ENCODE peak calls at places on chromosomes 13 and 19, in nine cellular contexts. One of them, this sample, is unnamed.

GRCh38 chr19:1852729-1853128 is 4.4 kb upstream of the REXO1 start:
- DNase-seq in endodermal cell: no peak
- DNase-seq in Karpas-422: no peak
- DNase-seq in CD8-positive, alpha-beta T cell: no peak
- DNase-seq in cardiac muscle cell: no peak
- DNase-seq in H9: no peak
- DNase-seq in body of pancreas: no peak
- DNase-seq in astrocyte: no peak
- DNase-seq in pancreas: no peak
- DNase-seq in this sample: no peak

GRCh38 chr13:52067237-52067636 is 42.7 kb downstream of the UTP14C start:
- DNase-seq in Karpas-422: no peak
- DNase-seq in cardiac muscle cell: peak; percentile 3
- DNase-seq in H9: no peak
- DNase-seq in pancreas: no peak
- DNase-seq in CD8-positive, alpha-beta T cell: no peak
- DNase-seq in endodermal cell: no peak
- DNase-seq in astrocyte: no peak
- DNase-seq in body of pancreas: no peak
- DNase-seq in this sample: no peak

GRCh38 chr13:22561581-22561980 is 619.2 kb upstream of the SGCG start:
- DNase-seq in CD8-positive, alpha-beta T cell: no peak
- DNase-seq in H9: no peak
- DNase-seq in body of pancreas: no peak
- DNase-seq in Karpas-422: no peak
- DNase-seq in pancreas: no peak
- DNase-seq in endodermal cell: no peak
- DNase-seq in cardiac muscle cell: no peak
- DNase-seq in astrocyte: no peak
- DNase-seq in this sample: no peak

GRCh38 chr19:39211731-39212376 is 7.8 kb upstream of the SYCN start:
- DNase-seq in astrocyte: no peak
- DNase-seq in pancreas: no peak
- DNase-seq in cardiac muscle cell: peak; percentile 13
- DNase-seq in body of pancreas: no peak
- DNase-seq in CD8-positive, alpha-beta T cell: no peak
- DNase-seq in endodermal cell: no peak
- DNase-seq in H9: no peak
- DNase-seq in Karpas-422: no peak
- DNase-seq in this sample: no peak

GRCh38 chr19:47032171-47032811 is 12.7 kb downstream of the NPAS1 start:
- DNase-seq in Karpas-422: peak; percentile 85
- DNase-seq in H9: peak; percentile 92
- DNase-seq in body of pancreas: peak; percentile 52
- DNase-seq in astrocyte: no peak
- DNase-seq in pancreas: no peak
- DNase-seq in cardiac muscle cell: peak; percentile 25
- DNase-seq in endodermal cell: peak; percentile 94
- DNase-seq in CD8-positive, alpha-beta T cell: peak; percentile 81
- DNase-seq in this sample: peak; percentile 26

GRCh38 chr19:41936961-41937360 is 8.7 kb upstream of the ERFL start:
- DNase-seq in endodermal cell: peak; percentile 46
- DNase-seq in body of pancreas: no peak
- DNase-seq in H9: no peak
- DNase-seq in Karpas-422: no peak
- DNase-seq in pancreas: no peak
- DNase-seq in cardiac muscle cell: no peak
- DNase-seq in astrocyte: no peak
- DNase-seq in CD8-positive, alpha-beta T cell: no peak
- DNase-seq in this sample: no peak

GRCh38 chr13:110150384-110151091 is 156.4 kb downstream of the COL4A1 start:
- DNase-seq in endodermal cell: peak; percentile 5
- DNase-seq in body of pancreas: no peak
- DNase-seq in astrocyte: peak; percentile 60
- DNase-seq in H9: no peak
- DNase-seq in pancreas: no peak
- DNase-seq in cardiac muscle cell: peak; percentile 27
- DNase-seq in Karpas-422: no peak
- DNase-seq in CD8-positive, alpha-beta T cell: no peak
- DNase-seq in this sample: no peak

GRCh38 chr19:30029721-30030510 is 87.9 kb downstream of the URI1 start:
- DNase-seq in CD8-positive, alpha-beta T cell: no peak
- DNase-seq in endodermal cell: no peak
- DNase-seq in pancreas: no peak
- DNase-seq in H9: no peak
- DNase-seq in Karpas-422: no peak
- DNase-seq in body of pancreas: no peak
- DNase-seq in astrocyte: peak; percentile 86
- DNase-seq in cardiac muscle cell: no peak
- DNase-seq in this sample: peak; percentile 39

GRCh38 chr13:53092931-53093330 is 64.3 kb downstream of the OLFM4 start:
- DNase-seq in cardiac muscle cell: no peak
- DNase-seq in CD8-positive, alpha-beta T cell: no peak
- DNase-seq in H9: no peak
- DNase-seq in endodermal cell: no peak
- DNase-seq in body of pancreas: no peak
- DNase-seq in astrocyte: no peak
- DNase-seq in pancreas: no peak
- DNase-seq in Karpas-422: no peak
- DNase-seq in this sample: no peak

GRCh38 chr19:55265173-55265572 is 6.4 kb upstream of the PPP6R1 start:
- DNase-seq in H9: no peak
- DNase-seq in Karpas-422: no peak
- DNase-seq in CD8-positive, alpha-beta T cell: no peak
- DNase-seq in astrocyte: no peak
- DNase-seq in body of pancreas: no peak
- DNase-seq in pancreas: no peak
- DNase-seq in endodermal cell: no peak
- DNase-seq in cardiac muscle cell: no peak
- DNase-seq in this sample: no peak

GRCh38 chr19:53652476-53652875 is 20.7 kb downstream of the DPRX start:
- DNase-seq in cardiac muscle cell: no peak
- DNase-seq in CD8-positive, alpha-beta T cell: no peak
- DNase-seq in astrocyte: no peak
- DNase-seq in Karpas-422: no peak
- DNase-seq in H9: no peak
- DNase-seq in endodermal cell: no peak
- DNase-seq in pancreas: no peak
- DNase-seq in body of pancreas: no peak
- DNase-seq in this sample: no peak

GRCh38 chr19:1855828-1856255 is 7.5 kb downstream of the KLF16 start:
- DNase-seq in CD8-positive, alpha-beta T cell: no peak
- DNase-seq in body of pancreas: no peak
- DNase-seq in H9: no peak
- DNase-seq in astrocyte: no peak
- DNase-seq in cardiac muscle cell: no peak
- DNase-seq in pancreas: no peak
- DNase-seq in endodermal cell: peak; percentile 65
- DNase-seq in Karpas-422: peak; percentile 59
- DNase-seq in this sample: no peak

GRCh38 chr19:6216996-6217751 is 62.6 kb downstream of the MLLT1 start:
- DNase-seq in Karpas-422: no peak
- DNase-seq in pancreas: no peak
- DNase-seq in cardiac muscle cell: peak; percentile 87
- DNase-seq in H9: no peak
- DNase-seq in endodermal cell: no peak
- DNase-seq in astrocyte: peak; percentile 47
- DNase-seq in CD8-positive, alpha-beta T cell: no peak
- DNase-seq in body of pancreas: no peak
- DNase-seq in this sample: no peak

GRCh38 chr13:51628059-51628852 is 44.0 kb downstream of the WDFY2 start:
- DNase-seq in body of pancreas: no peak
- DNase-seq in CD8-positive, alpha-beta T cell: no peak
- DNase-seq in pancreas: no peak
- DNase-seq in astrocyte: no peak
- DNase-seq in cardiac muscle cell: no peak
- DNase-seq in H9: no peak
- DNase-seq in Karpas-422: no peak
- DNase-seq in endodermal cell: no peak
- DNase-seq in this sample: no peak

GRCh38 chr19:39401549-39402416 is 4.9 kb upstream of the ZFP36 start:
- DNase-seq in Karpas-422: peak; percentile 60
- DNase-seq in pancreas: peak; percentile 69
- DNase-seq in body of pancreas: peak; percentile 79
- DNase-seq in cardiac muscle cell: peak; percentile 66
- DNase-seq in CD8-positive, alpha-beta T cell: peak; percentile 83
- DNase-seq in endodermal cell: peak; percentile 73
- DNase-seq in H9: no peak
- DNase-seq in astrocyte: peak; percentile 85
- DNase-seq in this sample: no peak

DNA sequence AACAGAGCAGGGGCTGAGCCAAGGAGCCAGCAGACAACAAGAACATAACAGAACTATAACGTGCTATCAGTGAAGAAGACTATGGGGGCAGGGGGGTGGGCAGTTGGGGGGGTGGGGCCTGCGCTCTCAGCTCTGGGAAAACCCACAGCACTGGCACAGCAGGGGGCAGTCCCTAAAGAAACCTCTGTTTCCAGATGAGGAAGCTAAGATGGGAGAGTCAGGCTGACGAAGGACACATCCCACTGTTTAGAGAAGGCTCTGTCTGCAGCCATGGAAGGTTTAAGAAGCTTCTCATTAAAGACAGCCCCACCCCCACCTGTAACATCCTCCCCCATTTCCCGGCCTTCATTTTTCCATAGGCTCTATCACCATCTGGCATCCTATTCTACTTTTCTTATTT is 7.1 kb upstream of the DOCK9 start:
- DNase-seq in pancreas: no peak
- DNase-seq in endodermal cell: no peak
- DNase-seq in Karpas-422: no peak
- DNase-seq in astrocyte: no peak
- DNase-seq in cardiac muscle cell: no peak
- DNase-seq in CD8-positive, alpha-beta T cell: no peak
- DNase-seq in H9: no peak
- DNase-seq in body of pancreas: no peak
- DNase-seq in this sample: no peak
- H3K4me1 ChIP-seq in pancreas: no peaks in the 10 kb centered on the region
- H3K4me1 ChIP-seq in endodermal cell: peaks cover 3% of the 10 kb centered on the region
- H3K4me1 ChIP-seq in Karpas-422: no peaks in the 10 kb centered on the region
- H3K4me1 ChIP-seq in astrocyte: peaks cover 6% of the 10 kb centered on the region
- H3K4me1 ChIP-seq in cardiac muscle cell: peaks cover 7% of the 10 kb centered on the region
- H3K4me1 ChIP-seq in CD8-positive, alpha-beta T cell: peaks cover 32% of the 10 kb centered on the region
- H3K4me1 ChIP-seq in H9: peaks cover 4% of the 10 kb centered on the region
- H3K4me1 ChIP-seq in body of pancreas: peaks cover 23% of the 10 kb centered on the region
- H3K4me1 ChIP-seq in this sample: peaks cover 28% of the 10 kb centered on the region

DNA sequence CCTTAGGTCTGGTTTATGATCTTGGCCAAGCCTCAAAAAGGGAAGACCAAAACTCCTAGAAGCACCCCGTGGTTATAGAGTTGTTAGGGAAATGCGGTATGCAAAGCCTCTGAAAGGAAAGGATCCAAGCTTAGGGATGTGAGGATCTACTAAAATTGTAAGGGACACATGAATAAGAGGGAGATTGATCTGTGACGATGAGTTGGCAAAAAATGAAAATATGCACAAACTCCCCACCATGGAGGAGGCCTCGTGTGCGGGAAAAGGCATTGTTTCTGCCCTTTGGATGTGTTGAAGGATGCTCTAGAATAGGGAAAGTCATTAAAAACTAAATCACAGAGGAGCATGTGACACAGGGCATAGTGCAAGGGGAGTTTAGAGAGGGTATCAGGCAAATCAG is 88.7 kb upstream of the UBL3 start:
- DNase-seq in Karpas-422: no peak
- DNase-seq in body of pancreas: no peak
- DNase-seq in H9: no peak
- DNase-seq in cardiac muscle cell: no peak
- DNase-seq in CD8-positive, alpha-beta T cell: no peak
- DNase-seq in pancreas: no peak
- DNase-seq in astrocyte: no peak
- DNase-seq in endodermal cell: no peak
- DNase-seq in this sample: no peak
- H3K4me1 ChIP-seq in Karpas-422: no peaks in the 10 kb centered on the region
- H3K4me1 ChIP-seq in body of pancreas: peaks cover 8% of the 10 kb centered on the region
- H3K4me1 ChIP-seq in H9: peaks cover 20% of the 10 kb centered on the region
- H3K4me1 ChIP-seq in cardiac muscle cell: peaks cover 5% of the 10 kb centered on the region
- H3K4me1 ChIP-seq in CD8-positive, alpha-beta T cell: peaks cover 43% of the 10 kb centered on the region
- H3K4me1 ChIP-seq in pancreas: peaks cover 7% of the 10 kb centered on the region
- H3K4me1 ChIP-seq in astrocyte: no peaks in the 10 kb centered on the region
- H3K4me1 ChIP-seq in endodermal cell: peaks cover 5% of the 10 kb centered on the region
- H3K4me1 ChIP-seq in this sample: no peaks in the 10 kb centered on the region

GRCh38 chr13:32113564-32113963 is 82.0 kb downstream of the FRY start:
- DNase-seq in H9: no peak
- DNase-seq in astrocyte: no peak
- DNase-seq in Karpas-422: no peak
- DNase-seq in endodermal cell: no peak
- DNase-seq in body of pancreas: no peak
- DNase-seq in pancreas: no peak
- DNase-seq in CD8-positive, alpha-beta T cell: no peak
- DNase-seq in cardiac muscle cell: no peak
- DNase-seq in this sample: peak; percentile 52
- H3K4me1 ChIP-seq in H9: no peaks in the 10 kb centered on the region
- H3K4me1 ChIP-seq in astrocyte: no peaks in the 10 kb centered on the region
- H3K4me1 ChIP-seq in Karpas-422: no peaks in the 10 kb centered on the region
- H3K4me1 ChIP-seq in endodermal cell: no peaks in the 10 kb centered on the region
- H3K4me1 ChIP-seq in body of pancreas: peaks cover 10% of the 10 kb centered on the region
- H3K4me1 ChIP-seq in pancreas: peaks cover 19% of the 10 kb centered on the region
- H3K4me1 ChIP-seq in CD8-positive, alpha-beta T cell: no peaks in the 10 kb centered on the region
- H3K4me1 ChIP-seq in cardiac muscle cell: peaks cover 2% of the 10 kb centered on the region
- H3K4me1 ChIP-seq in this sample: peaks cover 8% of the 10 kb centered on the region

GRCh38 chr13:50509771-50510441 is 333.6 kb downstream of the DLEU7 start:
- DNase-seq in astrocyte: peak; percentile 81
- DNase-seq in pancreas: no peak
- DNase-seq in endodermal cell: no peak
- DNase-seq in Karpas-422: no peak
- DNase-seq in cardiac muscle cell: peak; percentile 29
- DNase-seq in body of pancreas: no peak
- DNase-seq in H9: no peak
- DNase-seq in CD8-positive, alpha-beta T cell: no peak
- DNase-seq in this sample: no peak
- H3K4me1 ChIP-seq in astrocyte: peaks cover 13% of the 10 kb centered on the region
- H3K4me1 ChIP-seq in pancreas: peaks cover 20% of the 10 kb centered on the region
- H3K4me1 ChIP-seq in endodermal cell: no peaks in the 10 kb centered on the region
- H3K4me1 ChIP-seq in Karpas-422: peaks cover 52% of the 10 kb centered on the region
- H3K4me1 ChIP-seq in cardiac muscle cell: peaks cover 9% of the 10 kb centered on the region
- H3K4me1 ChIP-seq in body of pancreas: peaks cover 15% of the 10 kb centered on the region
- H3K4me1 ChIP-seq in H9: no peaks in the 10 kb centered on the region
- H3K4me1 ChIP-seq in CD8-positive, alpha-beta T cell: peaks cover 18% of the 10 kb centered on the region
- H3K4me1 ChIP-seq in this sample: no peaks in the 10 kb centered on the region

DNA sequence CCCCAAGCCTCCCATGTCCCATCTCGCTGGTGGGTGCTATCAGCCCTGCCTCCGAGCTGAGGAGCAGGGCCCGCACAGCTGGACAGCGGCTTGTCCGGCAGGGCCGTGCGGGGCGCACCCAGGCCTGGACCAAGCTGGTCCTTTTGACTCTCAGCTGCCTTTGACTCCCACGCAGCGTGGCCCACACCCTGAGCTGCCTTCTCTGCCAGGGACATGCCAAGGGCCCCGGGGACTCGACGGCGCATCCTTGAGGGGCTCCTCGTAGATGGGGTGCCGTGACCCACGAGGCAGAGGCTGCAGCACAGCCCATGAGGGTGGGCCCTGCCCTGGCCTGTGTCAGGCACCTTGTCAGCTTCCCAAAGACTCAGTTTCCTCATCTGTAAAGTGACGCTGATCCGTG is 38.8 kb upstream of the F7 start:
- DNase-seq in pancreas: no peak
- DNase-seq in body of pancreas: no peak
- DNase-seq in Karpas-422: no peak
- DNase-seq in H9: no peak
- DNase-seq in endodermal cell: no peak
- DNase-seq in cardiac muscle cell: no peak
- DNase-seq in CD8-positive, alpha-beta T cell: no peak
- DNase-seq in astrocyte: no peak
- DNase-seq in this sample: no peak
- H3K4me1 ChIP-seq in pancreas: no peaks in the 10 kb centered on the region
- H3K4me1 ChIP-seq in body of pancreas: no peaks in the 10 kb centered on the region
- H3K4me1 ChIP-seq in Karpas-422: no peaks in the 10 kb centered on the region
- H3K4me1 ChIP-seq in H9: no peaks in the 10 kb centered on the region
- H3K4me1 ChIP-seq in endodermal cell: no peaks in the 10 kb centered on the region
- H3K4me1 ChIP-seq in cardiac muscle cell: no peaks in the 10 kb centered on the region
- H3K4me1 ChIP-seq in CD8-positive, alpha-beta T cell: no peaks in the 10 kb centered on the region
- H3K4me1 ChIP-seq in astrocyte: peaks cover 3% of the 10 kb centered on the region
- H3K4me1 ChIP-seq in this sample: no peaks in the 10 kb centered on the region